ENCODE peak calls at places on chromosome 4, in eight cellular contexts. B, U, Z, H, C, X, I and S are unnamed samples.

GRCh38 chr4:45662996-45663395 is 460.9 kb downstream of the GABRG1 start:
- DNase-seq in B (no peak), U (no peak), Z (no peak), H (no peak), C (no peak), X (peak), I (no peak), S (no peak)

GRCh38 chr4:85381968-85382367 is 93.0 kb upstream of the ARHGAP24 start:
- DNase-seq in B (no peak), U (no peak), Z (no peak), H (no peak), C (no peak), X (no peak), I (no peak), S (no peak)

GRCh38 chr4:41456559-41457101 is 81.3 kb upstream of the LIMCH1 start:
- DNase-seq in B (no peak), U (no peak), Z (no peak), H (no peak), C (no peak), X (no peak), I (no peak), S (no peak)

GRCh38 chr4:145195167-145195952 is 15.0 kb upstream of the OTUD4 start:
- DNase-seq in B (no peak), U (no peak), Z (no peak), H (no peak), C (no peak), X (no peak), I (no peak), S (no peak)

GRCh38 chr4:20532871-20533870 is 167.1 kb upstream of the PACRGL start:
- DNase-seq in B (no peak), U (no peak), Z (no peak), H (no peak), C (no peak), X (no peak), I (no peak), S (no peak)

GRCh38 chr4:17846256-17846655 is 35.5 kb downstream of the NCAPG start:
- DNase-seq in B (no peak), U (no peak), Z (no peak), H (no peak), C (no peak), X (no peak), I (no peak), S (no peak)

GRCh38 chr4:95465010-95465409 is 83.8 kb downstream of the UNC5C start:
- DNase-seq in B (peak), U (no peak), Z (no peak), H (no peak), C (no peak), X (no peak), I (no peak), S (no peak)

GRCh38 chr4:147078362-147078761 is 132.7 kb upstream of the TTC29 start:
- DNase-seq in B (no peak), U (no peak), Z (no peak), H (no peak), C (no peak), X (no peak), I (no peak), S (no peak)

GRCh38 chr4:132071815-132072214 is 1077.3 kb upstream of the PCDH10 start:
- DNase-seq in B (no peak), U (no peak), Z (no peak), H (no peak), C (no peak), X (no peak), I (no peak), S (no peak)

GRCh38 chr4:185933078-185933581 is 121.1 kb upstream of the SORBS2 start:
- DNase-seq in B (no peak), U (no peak), Z (no peak), H (no peak), C (no peak), X (no peak), I (no peak), S (no peak)

GRCh38 chr4:4735870-4736269 is 123.6 kb upstream of the MSX1 start:
- DNase-seq in B (no peak), U (no peak), Z (no peak), H (peak), C (peak), X (no peak), I (no peak), S (no peak)

GRCh38 chr4:95857761-95858160 is 17.9 kb downstream of the PDHA2 start:
- DNase-seq in B (no peak), U (no peak), Z (no peak), H (no peak), C (no peak), X (no peak), I (no peak), S (no peak)

GRCh38 chr4:162485486-162485885 is 321.7 kb upstream of the FSTL5 start:
- DNase-seq in B (no peak), U (no peak), Z (no peak), H (no peak), C (no peak), X (no peak), I (no peak), S (no peak)

GRCh38 chr4:55008166-55009056 is 117.0 kb downstream of the KDR start:
- DNase-seq in B (peak), U (no peak), Z (peak), H (no peak), C (no peak), X (no peak), I (no peak), S (no peak)

GRCh38 chr4:37561196-37561802 is 124.9 kb downstream of the RELL1 start:
- DNase-seq in B (no peak), U (no peak), Z (no peak), H (no peak), C (no peak), X (no peak), I (no peak), S (no peak)

GRCh38 chr4:53055274-53055673 is 193.2 kb downstream of the RASL11B start:
- DNase-seq in B (no peak), U (no peak), Z (peak), H (no peak), C (no peak), X (no peak), I (no peak), S (no peak)

GRCh38 chr4:151771664-151772063 is 10.9 kb upstream of the GATB start:
- DNase-seq in B (no peak), U (no peak), Z (no peak), H (no peak), C (no peak), X (no peak), I (no peak), S (no peak)

GRCh38 chr4:74967324-74967723 is 34.4 kb downstream of the PARM1 start:
- DNase-seq in B (no peak), U (no peak), Z (no peak), H (no peak), C (no peak), X (no peak), I (no peak), S (no peak)

GRCh38 chr4:128635141-128635911 is 174.2 kb upstream of the JADE1 start:
- DNase-seq in B (peak), U (no peak), Z (no peak), H (no peak), C (no peak), X (peak), I (peak), S (no peak)
- H3K4me3 ChIP-seq in B (peak), U (no peak), Z (no peak), H (no peak), C (no peak), X (no peak), I (peak), S (no peak)

GRCh38 chr4:22962186-22962786 is 269.5 kb downstream of the GBA3 start:
- DNase-seq in B (no peak), U (no peak), Z (no peak), H (no peak), C (no peak), X (no peak), I (no peak), S (no peak)

GRCh38 chr4:22957774-22958173 is 265.0 kb downstream of the GBA3 start:
- DNase-seq in B (no peak), U (no peak), Z (no peak), H (no peak), C (no peak), X (no peak), I (no peak), S (no peak)

DNA sequence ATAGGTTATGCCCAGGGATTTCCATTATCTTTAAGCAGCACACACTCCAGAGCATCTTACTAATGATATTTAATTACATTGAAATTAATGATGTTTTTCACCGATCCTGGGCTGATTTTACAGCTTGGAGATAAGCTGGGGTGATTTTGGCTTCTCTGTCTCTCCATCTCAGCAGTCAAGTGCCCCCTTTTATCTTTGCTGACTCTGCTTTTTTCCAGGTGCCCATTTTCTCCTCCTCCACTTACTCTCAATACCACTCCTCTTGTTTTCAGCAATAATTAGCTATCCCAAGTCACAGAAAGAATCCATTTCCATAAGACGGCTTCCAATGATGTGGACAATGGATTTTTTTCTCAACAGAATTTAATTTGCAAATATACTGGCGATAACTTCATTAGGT is 266.7 kb downstream of the GBA3 start:
- DNase-seq in B (no peak), U (no peak), Z (no peak), H (no peak), C (no peak), X (no peak), I (no peak), S (no peak)
- TF ChIP-seq EP300 in B (no peak), U (no peak), Z (no peak), H (no peak), C (no peak), X (no peak), I (no peak), S (no peak)

DNA sequence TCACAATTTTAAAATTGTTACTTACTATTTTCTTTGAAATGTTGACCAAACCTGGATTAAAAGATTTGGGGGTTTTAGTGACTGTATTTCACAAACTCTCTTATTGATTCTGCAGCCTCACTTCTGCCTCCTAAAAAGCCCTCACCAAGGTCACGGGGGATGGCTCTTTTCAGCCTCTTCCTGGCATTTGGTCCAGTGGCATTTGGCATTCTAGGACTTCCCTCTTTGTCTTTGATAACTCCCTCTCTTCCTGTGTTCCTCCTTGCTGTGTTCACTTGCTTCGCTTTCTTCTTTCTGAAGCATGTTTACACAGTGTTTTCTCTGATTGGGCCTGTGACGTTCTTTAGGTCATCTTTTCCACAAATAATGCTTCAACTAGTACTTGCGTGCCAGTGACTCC is 21.5 kb downstream of the PKD2 start:
- DNase-seq in B (no peak), U (no peak), Z (no peak), H (no peak), C (no peak), X (no peak), I (no peak), S (no peak)
- H3K4me3 ChIP-seq in B (no peak), U (no peak), Z (no peak), H (no peak), C (no peak), X (no peak), I (no peak), S (no peak)

GRCh38 chr4:28879178-28879577 is 1841.0 kb upstream of the PCDH7 start:
- DNase-seq in B (no peak), U (no peak), Z (no peak), H (no peak), C (no peak), X (no peak), I (no peak), S (no peak)
- TF ChIP-seq EP300 in B (no peak), U (no peak), Z (no peak), H (no peak), C (no peak), X (no peak), I (no peak), S (no peak)

DNA sequence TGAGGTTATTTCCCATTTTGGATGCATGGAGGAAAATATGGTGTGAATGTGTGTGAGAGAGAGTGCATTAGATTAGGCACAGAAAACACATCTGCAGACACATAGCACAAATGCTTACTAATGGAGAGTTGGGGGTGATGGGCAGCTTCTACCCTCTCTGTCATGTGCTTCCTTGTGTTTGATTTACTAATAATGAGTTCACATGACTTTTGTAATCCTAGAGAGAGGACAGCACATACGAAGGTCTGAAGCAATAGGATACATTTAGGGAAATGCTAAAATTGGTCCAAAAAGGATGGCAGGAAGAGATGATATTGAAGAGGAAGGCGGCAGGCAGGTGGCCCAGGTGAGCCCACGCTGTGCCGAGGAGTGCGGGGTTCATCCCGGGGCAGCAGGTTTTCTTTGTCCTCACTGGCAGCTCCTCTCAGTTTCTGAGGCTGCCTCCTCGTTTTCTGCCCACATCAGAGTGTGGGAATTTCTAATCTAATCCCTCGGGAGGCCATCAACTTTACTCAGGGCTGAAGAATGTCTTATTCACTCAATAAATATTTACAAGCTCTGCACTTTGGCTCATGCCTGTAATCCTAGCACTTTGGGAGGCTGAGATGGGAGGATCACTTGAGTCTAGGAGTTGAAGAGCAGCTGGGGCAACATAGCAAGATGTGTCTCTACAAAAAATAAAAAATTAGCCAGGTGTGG is 15.9 kb upstream of the MAP9 start:
- DNase-seq in B (peak), U (no peak), Z (no peak), H (no peak), C (no peak), X (no peak), I (peak), S (no peak)
- H3K4me3 ChIP-seq in B (peak), U (no peak), Z (no peak), H (no peak), C (no peak), X (no peak), I (no peak), S (no peak)

DNA sequence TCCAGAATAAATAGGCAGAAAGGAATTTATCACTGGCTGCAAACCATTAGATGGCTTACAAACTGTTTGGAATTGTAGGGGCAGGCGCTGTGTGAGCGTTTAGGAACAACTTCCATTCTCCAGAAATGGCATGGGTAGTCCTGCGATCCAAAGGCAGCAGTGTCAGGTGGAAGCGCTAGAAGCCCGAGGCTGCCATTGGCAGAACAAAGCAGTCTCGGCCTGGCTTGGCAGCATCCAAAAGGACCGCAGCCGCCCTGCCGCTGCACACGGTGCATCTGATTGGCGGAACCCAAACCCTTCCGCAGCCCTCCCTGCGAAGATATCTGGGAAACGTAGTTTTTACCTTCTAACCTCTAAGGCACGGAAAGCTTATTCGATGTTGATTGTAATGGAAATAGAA is 23.6 kb upstream of the YTHDC1 start:
- DNase-seq in B (no peak), U (no peak), Z (peak), H (peak), C (peak), X (peak), I (no peak), S (peak)
- TF ChIP-seq EP300 in B (no peak), U (no peak), Z (no peak), H (no peak), C (no peak), X (no peak), I (no peak), S (no peak)

GRCh38 chr4:6241062-6241845 is 28.4 kb upstream of the WFS1 start:
- DNase-seq in B (no peak), U (no peak), Z (no peak), H (peak), C (no peak), X (no peak), I (no peak), S (peak)

GRCh38 chr4:6248394-6248793 is 21.3 kb upstream of the WFS1 start:
- DNase-seq in B (no peak), U (no peak), Z (no peak), H (no peak), C (no peak), X (no peak), I (no peak), S (no peak)

GRCh38 chr4:6242271-6243029 is 27.2 kb upstream of the WFS1 start:
- DNase-seq in B (no peak), U (no peak), Z (no peak), H (peak), C (no peak), X (no peak), I (no peak), S (no peak)

GRCh38 chr4:6246170-6246634 is 23.4 kb upstream of the WFS1 start:
- DNase-seq in B (no peak), U (no peak), Z (peak), H (no peak), C (no peak), X (no peak), I (no peak), S (no peak)

GRCh38 chr4:6245246-6246169 is 24.1 kb upstream of the WFS1 start:
- DNase-seq in B (no peak), U (no peak), Z (peak), H (no peak), C (no peak), X (no peak), I (no peak), S (no peak)
- H3K4me3 ChIP-seq in B (no peak), U (no peak), Z (no peak), H (peak), C (peak), X (peak), I (no peak), S (peak)